ENCODE peak calls at places on chromosomes 5 and 9, in eight cellular contexts. K is HepG2, B is esophagus muscularis mucosa, U is SK-N-SH, R is transverse colon, M is stomach, Z is A549, F is H1. C is an unnamed sample.

GRCh38 chr5:60522299-60522915 is 177.6 kb downstream of the DEPDC1B start:
- DNase-seq in M (no peak), Z (no peak), K (no peak), B (no peak), F (no peak), R (no peak), U (peak; percentile 20), C (no peak)

GRCh38 chr9:86965627-86966395 is 18.5 kb upstream of the GAS1 start:
- DNase-seq in M (no peak), Z (no peak), B (no peak), U (no peak), K (no peak), R (no peak), F (no peak), C (no peak)

GRCh38 chr5:88732181-88732633 is 150.8 kb downstream of the MEF2C start:
- DNase-seq in B (no peak), Z (no peak), F (no peak), U (no peak), K (no peak), R (peak; percentile 43), M (no peak), C (no peak)

GRCh38 chr9:96646081-96646991 is 8.8 kb downstream of the PRXL2C start:
- DNase-seq in M (no peak), R (no peak), U (no peak), K (no peak), B (no peak), Z (no peak), F (no peak), C (no peak)

GRCh38 chr9:76352026-76352620 is 42.1 kb downstream of the RFK start:
- DNase-seq in R (no peak), Z (no peak), M (no peak), K (no peak), F (no peak), U (no peak), B (no peak), C (no peak)

GRCh38 chr5:171647043-171647899 is 138.3 kb upstream of the SMIM23 start:
- DNase-seq in Z (peak; percentile 55), K (peak; percentile 21), F (no peak), M (no peak), R (no peak), U (no peak), B (no peak), C (no peak)

GRCh38 chr9:20753761-20754160 is 69.7 kb downstream of the FOCAD start:
- DNase-seq in Z (no peak), U (no peak), K (no peak), B (no peak), R (no peak), F (no peak), M (no peak), C (no peak)

GRCh38 chr9:112569186-112569585 is 82.6 kb downstream of the KIAA1958 start:
- DNase-seq in R (no peak), F (no peak), Z (no peak), B (no peak), M (no peak), K (no peak), U (no peak), C (no peak)

GRCh38 chr5:164119806-164120440 is 614.5 kb downstream of the MAT2B start:
- DNase-seq in R (no peak), B (no peak), F (no peak), Z (no peak), M (no peak), K (peak; percentile 30), U (no peak), C (no peak)

GRCh38 chr9:133114451-133114885 is 6.6 kb downstream of the RALGDS start:
- DNase-seq in U (peak; percentile 85), F (no peak), Z (no peak), R (no peak), K (no peak), B (no peak), M (no peak), C (peak; percentile 71)

GRCh38 chr5:123914333-123914732 is 402.4 kb downstream of the CSNK1G3 start:
- DNase-seq in U (no peak), M (no peak), F (no peak), R (no peak), Z (no peak), K (no peak), B (no peak), C (no peak)

GRCh38 chr5:123921193-123921592 is 409.2 kb downstream of the CSNK1G3 start:
- DNase-seq in Z (no peak), R (no peak), F (no peak), U (no peak), B (no peak), K (no peak), M (no peak), C (no peak)

DNA sequence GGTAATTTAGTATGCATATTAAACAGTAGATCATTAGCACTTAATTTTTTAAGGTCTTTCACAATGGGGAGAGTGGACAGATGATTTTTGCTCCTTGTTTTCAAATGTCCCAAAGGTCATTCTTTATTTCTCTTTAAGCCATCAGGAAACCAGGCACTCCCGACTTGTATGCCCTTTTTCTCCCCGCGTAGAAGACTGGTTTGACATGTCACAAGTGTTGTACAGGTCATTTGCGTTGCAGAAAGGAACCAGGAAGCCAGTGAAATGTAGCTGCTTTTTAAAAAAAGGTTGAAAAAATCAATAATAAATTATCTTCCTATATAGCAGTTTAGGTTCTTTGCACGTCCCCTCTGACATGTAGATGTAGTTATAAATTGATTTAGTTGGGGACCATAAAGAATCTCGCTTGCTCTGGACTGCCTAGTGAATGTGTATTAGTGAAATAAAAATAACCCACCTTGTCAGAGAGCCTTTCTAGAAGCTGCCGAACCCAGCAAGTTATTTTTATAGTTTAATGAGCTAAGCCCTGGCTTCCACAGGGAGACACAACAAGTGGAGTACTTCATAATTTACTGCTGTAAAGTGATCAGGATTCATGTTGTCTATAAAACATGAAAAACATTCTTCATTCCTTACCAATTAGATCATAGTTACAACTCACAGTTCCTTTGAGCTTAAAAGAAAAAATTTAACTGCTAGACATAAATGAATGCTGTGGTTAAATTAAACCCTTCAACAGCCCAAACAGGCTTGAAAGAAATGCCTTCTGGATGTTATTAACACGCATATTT is 404.5 kb downstream of the CSNK1G3 start:
- DNase-seq in U (no peak), Z (no peak), B (no peak), F (no peak), M (no peak), K (no peak), R (no peak), C (no peak)
- H3K4me3 ChIP-seq in U (no peak overlapping the region), Z (no peak overlapping the region), B (no peak overlapping the region), F (no peak overlapping the region), M (no peak overlapping the region), K (no peak overlapping the region), R (no peak overlapping the region), C (no peak overlapping the region)

GRCh38 chr9:95092321-95093072 is 225.0 kb downstream of the FANCC start:
- DNase-seq in K (no peak), F (no peak), B (no peak), Z (no peak), M (no peak), U (peak; percentile 68), R (peak; percentile 57), C (no peak)
- TF ChIP-seq EP300 in K (no peak), F (no peak), B (no peak), Z (no peak), M (no peak), U (no peak), R (no peak), C (no peak)

GRCh38 chr5:133051117-133051546 is 681 bp upstream of the HSPA4 start:
- DNase-seq in M (no peak), R (no peak), U (no peak), K (no peak), B (no peak), F (no peak), Z (no peak), C (no peak)

GRCh38 chr5:133052317-133053175 is 733 bp downstream of the HSPA4 start:
- DNase-seq in F (no peak), K (no peak), B (no peak), Z (peak; percentile 65), M (peak; percentile 66), R (peak; percentile 80), U (peak; percentile 80), C (peak; percentile 95)

GRCh38 chr5:133054697-133055471 is 3.1 kb downstream of the HSPA4 start:
- DNase-seq in F (no peak), U (no peak), M (no peak), Z (no peak), R (no peak), B (no peak), K (no peak), C (no peak)

GRCh38 chr5:133051547-133052316 is at the start of gene HSPA4:
- DNase-seq in Z (peak; percentile 97), U (peak; percentile 96), M (peak; percentile 99), F (peak; percentile 92), R (peak; percentile 99), B (peak; percentile 99), K (peak; percentile 97), C (peak; percentile 94)

DNA sequence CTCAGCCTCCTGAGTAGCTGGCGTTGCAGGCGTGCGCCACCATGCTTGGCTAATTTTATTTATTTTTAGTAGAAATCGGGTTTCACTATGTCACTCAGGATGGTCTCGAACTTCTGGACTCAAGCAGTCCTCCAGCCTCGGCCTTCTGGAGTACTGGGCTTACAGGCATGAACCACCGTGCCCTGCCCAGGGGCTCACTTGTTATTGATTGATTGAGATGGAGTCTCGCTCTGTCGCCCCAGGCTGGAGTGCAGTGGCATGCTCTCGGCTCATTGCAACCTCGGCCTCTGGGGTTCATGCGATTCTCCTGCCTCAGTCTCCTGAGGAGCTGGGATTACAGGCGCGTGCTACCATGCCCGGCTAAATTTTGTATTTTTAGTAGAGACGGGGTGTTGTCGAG is 1.6 kb downstream of the HSPA4 start:
- DNase-seq in R (no peak), M (no peak), B (no peak), F (no peak), U (no peak), Z (no peak), K (no peak), C (no peak)
- H3K4me3 ChIP-seq in R (no peak overlapping the region), M (peak overlapping the region; percentile 78), B (peak overlapping the region; percentile 99), F (peak overlapping the region; percentile 96), U (peak overlapping the region; percentile 97), Z (peak overlapping the region; percentile 95), K (peak overlapping the region; percentile 95), C (peak overlapping the region; percentile 77)

GRCh38 chr5:77851229-77852067 is 75.3 kb upstream of the TBCA start:
- DNase-seq in R (no peak), U (peak; percentile 87), F (no peak), K (no peak), B (peak; percentile 89), M (no peak), Z (no peak), C (no peak)
- TF ChIP-seq EP300 in R (no peak), U (no peak), F (no peak), K (no peak), B (no peak), M (no peak), Z (no peak), C (no peak)

DNA sequence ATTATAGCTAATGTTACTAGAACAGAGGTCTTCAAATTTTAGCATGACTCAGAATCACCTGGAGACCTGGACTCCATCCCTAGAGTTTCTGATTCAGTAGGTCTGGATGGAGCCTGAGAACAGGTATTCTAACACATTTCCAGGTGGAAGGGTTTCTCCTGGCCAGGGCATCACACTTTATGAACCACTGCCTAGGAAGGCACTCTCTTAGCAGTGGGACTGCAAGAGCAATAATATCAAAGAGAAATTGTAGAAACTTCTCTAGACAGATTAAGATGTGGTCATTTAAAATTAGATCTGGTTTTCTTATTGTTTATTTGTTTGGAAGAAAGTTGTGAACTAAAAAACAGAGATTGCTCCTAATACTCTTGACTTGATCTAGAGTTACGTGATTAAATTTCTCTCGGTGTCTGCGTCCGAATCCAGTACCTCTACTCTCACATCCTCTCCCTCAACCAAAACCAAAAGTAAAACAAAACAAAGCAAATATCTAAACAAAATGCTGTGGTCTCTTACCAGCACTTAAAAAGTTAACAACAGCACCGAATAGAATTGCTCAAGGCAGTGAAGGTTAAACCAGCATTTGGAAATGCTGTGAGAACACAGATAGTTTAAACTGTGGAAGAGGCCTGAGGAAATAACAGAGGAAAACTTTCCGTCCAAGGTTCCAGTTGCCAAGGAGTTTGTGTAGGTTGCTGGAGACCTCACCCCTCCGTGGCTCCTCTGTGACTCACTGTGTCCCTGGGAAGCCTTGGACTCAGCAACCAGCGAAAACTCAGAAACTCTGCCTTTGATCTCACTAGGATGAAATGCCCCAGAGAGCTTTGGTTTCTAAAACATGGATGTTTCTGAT is 193.4 kb downstream of the ARRDC3 start:
- DNase-seq in U (no peak), B (no peak), R (peak; percentile 26), Z (peak; percentile 33), M (no peak), F (no peak), K (peak; percentile 3), C (no peak)
- H3K4me3 ChIP-seq in U (peak overlapping the region; percentile 6), B (peak overlapping the region; percentile 33), R (no peak overlapping the region), Z (no peak overlapping the region), M (peak overlapping the region; percentile 3), F (no peak overlapping the region), K (no peak overlapping the region), C (peak overlapping the region; percentile 1)

C was measured in upper lobe of left lung.